ENCODE peak calls at places on chromosomes 16 and 17, in seven cellular contexts. Q is GM19239, L is NCI-H1930, K is skeletal muscle cell, O is brain pericyte, A is NCI-H1105 treated with DMSO at 0.1 percent for 48 hours, E is NCI-H2171. P is an unnamed sample.

GRCh38 chr16:50193594-50193993 is 40.5 kb downstream of the TENT4B start:
- DNase-seq in Q (no peak), L (no peak), K (no peak), O (no peak), A (no peak), E (no peak), P (no peak)

GRCh38 chr16:81711609-81712329 is 67.3 kb upstream of the PLCG2 start:
- DNase-seq in Q (no peak), L (no peak), K (peak), O (peak), A (no peak), E (no peak), P (no peak)

GRCh38 chr16:19936431-19936830 is 51.8 kb upstream of the GPRC5B start:
- DNase-seq in Q (no peak), L (no peak), K (no peak), O (no peak), A (no peak), E (no peak), P (no peak)

GRCh38 chr16:84252214-84252613 is 12.4 kb upstream of the KCNG4 start:
- DNase-seq in Q (no peak), L (no peak), K (no peak), O (no peak), A (no peak), E (no peak), P (no peak)

GRCh38 chr17:63837480-63837879 is 5.0 kb downstream of the SMARCD2 start:
- DNase-seq in Q (no peak), L (no peak), K (no peak), O (no peak), A (no peak), E (no peak), P (no peak)

GRCh38 chr17:80855968-80856862 is 135.4 kb upstream of the CHMP6 start:
- DNase-seq in Q (peak), L (no peak), K (peak), O (peak), A (no peak), E (no peak), P (no peak)

GRCh38 chr17:49597928-49598655 is 22.4 kb downstream of the NXPH3 start:
- DNase-seq in Q (no peak), L (no peak), K (no peak), O (no peak), A (no peak), E (no peak), P (no peak)

GRCh38 chr16:27980076-27980775 is 83.3 kb downstream of the GSG1L start:
- DNase-seq in Q (no peak), L (no peak), K (no peak), O (no peak), A (no peak), E (peak), P (no peak)

GRCh38 chr16:27230562-27230991 is 27.3 kb downstream of the KDM8 start:
- DNase-seq in Q (no peak), L (no peak), K (no peak), O (no peak), A (no peak), E (no peak), P (no peak)

P was measured in NCI-H748 treated with DMSO at 0.1 percent for 48 hours.